ENCODE peak calls at places on chromosome 11, in seven cellular contexts. U is astrocyte, B is left ventricle myocardium inferior, S is RWPE1, A is esophagus squamous epithelium, N is psoas muscle, Y is H9. R is an unnamed sample.

GRCh38 chr11:5367461-5368074 is 16.0 kb upstream of the OR51M1 start:
- DNase-seq in S (no peak), A (no peak), U (peak; percentile 90), N (no peak), Y (no peak), B (no peak), R (no peak)

GRCh38 chr11:2592559-2593392 is 107.0 kb downstream of the KCNQ1OT1 start:
- DNase-seq in U (no peak), A (no peak), B (no peak), S (no peak), Y (no peak), N (peak; percentile 36), R (peak; percentile 8)

GRCh38 chr11:626475-627272 is at the start of gene SCT:
- DNase-seq in S (no peak), U (no peak), B (no peak), Y (peak; percentile 42), N (peak; percentile 53), A (no peak), R (no peak)

GRCh38 chr11:47369676-47370075 is 8.7 kb downstream of the SPI1 start:
- DNase-seq in B (no peak), N (no peak), Y (no peak), A (no peak), U (no peak), S (no peak), R (no peak)

GRCh38 chr11:109062445-109062844 is 359.5 kb upstream of the C11orf87 start:
- DNase-seq in U (peak; percentile 77), S (no peak), N (no peak), Y (no peak), A (no peak), B (no peak), R (no peak)

GRCh38 chr11:65366340-65366773 is 11.8 kb downstream of the TIGD3 start:
- DNase-seq in B (no peak), Y (peak; percentile 61), A (no peak), N (no peak), U (peak; percentile 61), S (peak; percentile 80), R (no peak)

GRCh38 chr11:47332303-47332711 is 20.2 kb downstream of the MYBPC3 start:
- DNase-seq in A (no peak), B (peak; percentile 15), S (no peak), U (no peak), Y (no peak), N (no peak), R (no peak)

GRCh38 chr11:66874232-66874631 is 17.4 kb downstream of the LRFN4 start:
- DNase-seq in A (no peak), U (no peak), Y (no peak), S (no peak), B (no peak), N (no peak), R (no peak)

GRCh38 chr11:12245091-12245490 is 132.3 kb upstream of the PARVA start:
- DNase-seq in U (peak; percentile 20), B (no peak), S (no peak), N (peak; percentile 66), A (no peak), Y (no peak), R (no peak)

GRCh38 chr11:118915396-118915795 is 10.3 kb downstream of the BCL9L start:
- DNase-seq in U (no peak), A (no peak), B (no peak), Y (no peak), N (no peak), S (no peak), R (no peak)

GRCh38 chr11:118914178-118914918 is 11.4 kb downstream of the BCL9L start:
- DNase-seq in B (peak; percentile 46), A (no peak), U (peak; percentile 17), N (peak; percentile 72), Y (peak; percentile 59), S (no peak), R (no peak)

GRCh38 chr11:118916842-118917388 is 8.8 kb downstream of the BCL9L start:
- DNase-seq in B (peak; percentile 75), S (no peak), N (peak; percentile 86), U (peak; percentile 60), Y (peak; percentile 83), A (no peak), R (peak; percentile 84)

GRCh38 chr11:118917488-118918127 is 8.1 kb downstream of the BCL9L start:
- DNase-seq in N (peak; percentile 88), S (peak; percentile 72), B (peak; percentile 68), Y (no peak), A (no peak), U (peak; percentile 68), R (peak; percentile 90)

GRCh38 chr11:118915941-118916841 is 9.5 kb downstream of the BCL9L start:
- DNase-seq in S (no peak), U (no peak), A (no peak), N (peak; percentile 71), Y (no peak), B (no peak), R (no peak)
- H3K27ac ChIP-seq in S (peak overlapping the region; percentile 100), U (peak overlapping the region; percentile 93), A (peak overlapping the region; percentile 95), N (peak overlapping the region; percentile 98), Y (no peak overlapping the region), B (peak overlapping the region; percentile 96), R (peak overlapping the region; percentile 97)

DNA sequence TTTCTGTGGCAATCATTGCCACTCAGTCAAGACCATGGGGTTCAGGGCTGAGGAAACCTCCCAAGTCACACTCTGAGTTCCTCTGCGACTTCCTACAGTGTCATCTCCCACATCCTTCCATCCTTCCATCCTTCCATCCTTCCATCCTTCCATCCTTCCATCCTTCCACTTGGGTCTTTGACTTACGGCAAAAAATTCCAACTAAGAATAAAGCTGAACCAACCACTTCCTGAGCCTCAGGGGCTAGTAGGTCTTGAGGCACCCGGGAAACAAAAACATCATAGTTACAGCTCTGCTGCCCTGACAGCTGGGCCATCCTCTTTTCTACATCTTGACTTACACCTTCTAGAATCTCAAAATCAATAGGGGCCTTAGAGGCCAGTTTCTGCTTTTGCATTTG is 32.1 kb downstream of the EHF start:
- DNase-seq in Y (no peak), S (no peak), N (no peak), B (no peak), U (no peak), A (no peak), R (no peak)
- H3K27ac ChIP-seq in Y (no peak overlapping the region), S (peak overlapping the region; percentile 90), N (peak overlapping the region; percentile 85), B (no peak overlapping the region), U (peak overlapping the region; percentile 72), A (peak overlapping the region; percentile 82), R (no peak overlapping the region)

GRCh38 chr11:77244277-77245014 is 57.0 kb downstream of the GDPD4 start:
- DNase-seq in U (peak; percentile 86), N (no peak), S (peak; percentile 64), A (no peak), Y (no peak), B (no peak), R (no peak)
- H3K27ac ChIP-seq in U (peak overlapping the region; percentile 70), N (no peak overlapping the region), S (peak overlapping the region; percentile 91), A (no peak overlapping the region), Y (no peak overlapping the region), B (no peak overlapping the region), R (no peak overlapping the region)

GRCh38 chr11:6378695-6378989 is 11.6 kb upstream of the SMPD1 start:
- DNase-seq in B (no peak), A (no peak), Y (no peak), U (no peak), S (no peak), N (no peak), R (no peak)

GRCh38 chr11:6377902-6378694 is 12.2 kb upstream of the SMPD1 start:
- DNase-seq in B (no peak), U (no peak), A (no peak), N (no peak), Y (no peak), S (no peak), R (no peak)
- H3K27ac ChIP-seq in B (peak overlapping the region; percentile 51), U (no peak overlapping the region), A (no peak overlapping the region), N (no peak overlapping the region), Y (no peak overlapping the region), S (no peak overlapping the region), R (no peak overlapping the region)

DNA sequence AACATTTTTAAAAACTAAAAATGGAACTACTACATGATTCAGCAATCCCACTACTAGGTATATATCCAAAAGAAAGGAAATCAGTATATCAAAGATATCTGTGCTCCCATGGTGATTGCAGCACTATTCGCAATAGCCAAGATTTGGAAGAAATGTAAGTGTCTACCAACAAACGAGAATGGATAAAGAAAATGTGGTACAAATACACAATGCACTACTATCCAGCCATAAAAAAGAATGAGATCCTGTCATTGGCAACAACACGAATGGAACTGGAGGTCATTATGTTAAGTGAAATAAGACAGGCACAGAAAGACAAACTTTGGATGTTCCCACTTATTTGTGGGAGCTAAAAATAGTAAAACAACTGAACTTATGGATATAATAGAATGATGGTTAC is 575.9 kb upstream of the CCDC90B start:
- DNase-seq in B (no peak), Y (no peak), N (no peak), A (no peak), S (no peak), U (no peak), R (no peak)
- H3K27ac ChIP-seq in B (no peak overlapping the region), Y (no peak overlapping the region), N (no peak overlapping the region), A (no peak overlapping the region), S (no peak overlapping the region), U (no peak overlapping the region), R (no peak overlapping the region)

GRCh38 chr11:68353118-68353517 is 40.7 kb downstream of the LRP5 start:
- DNase-seq in N (no peak), Y (no peak), B (no peak), S (no peak), A (no peak), U (no peak), R (no peak)
- H3K27ac ChIP-seq in N (peak overlapping the region; percentile 68), Y (no peak overlapping the region), B (peak overlapping the region; percentile 92), S (peak overlapping the region; percentile 98), A (peak overlapping the region; percentile 84), U (no peak overlapping the region), R (peak overlapping the region; percentile 94)

DNA sequence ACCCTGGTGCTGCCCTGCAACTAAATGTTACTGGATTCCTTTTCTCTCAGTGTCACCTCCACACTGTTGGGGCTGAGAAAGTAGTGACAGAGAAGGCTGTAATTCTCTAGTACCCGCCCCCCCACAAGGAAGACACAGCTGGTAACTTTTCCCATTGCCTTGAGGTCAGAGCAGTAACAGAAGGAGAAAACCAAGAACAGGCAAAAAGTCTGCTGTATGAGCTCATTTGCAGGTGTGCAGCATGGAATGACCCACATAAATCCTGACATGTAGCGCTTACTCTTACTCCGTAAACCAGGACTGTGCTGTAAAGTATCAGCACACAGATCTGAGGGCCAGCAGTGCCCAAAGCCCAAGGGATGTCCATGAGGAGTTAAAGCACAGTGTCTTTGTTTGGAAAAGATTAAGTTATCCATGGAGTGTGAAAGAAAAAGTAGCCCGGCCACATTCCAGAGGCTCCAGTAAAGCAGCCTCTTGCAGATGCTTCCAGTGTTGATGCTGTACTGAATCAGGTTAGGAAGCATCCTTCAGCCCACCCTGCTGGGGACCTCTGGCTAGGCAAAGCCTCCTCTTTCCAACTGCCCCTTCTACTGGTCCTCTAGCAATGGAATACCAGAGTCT is 120.6 kb downstream of the PLEKHA7 start:
- DNase-seq in A (no peak), B (no peak), N (no peak), S (no peak), Y (no peak), U (no peak), R (no peak)
- H3K27ac ChIP-seq in A (peak overlapping the region; percentile 37), B (no peak overlapping the region), N (no peak overlapping the region), S (no peak overlapping the region), Y (no peak overlapping the region), U (no peak overlapping the region), R (no peak overlapping the region)

R was measured in ascending aorta.